ENCODE peak calls at places on chromosomes 1 and 21, in nine cellular contexts. V is CD8-positive, alpha-beta T cell; Z is RKO; B is NCI-H2029; M is stimulated activated naive B cell treated with anti-CD40 and anti-IgM and Interleukin-4, amounts not matched to agents 10 μg/mL and 1 μg/mL and 100 μg/mL, for 72 hours; L is NAMALWA; F is Calu3; U is PC-9; G is fibroblast of lung. Q is an unnamed sample.

GRCh38 chr1:167837334-167837733 is 76.6 kb downstream of the ADCY10 start:
- DNase-seq in V (no peak), U (no peak), L (no peak), G (no peak), B (no peak), F (no peak), M (no peak), Z (no peak), Q (no peak)

GRCh38 chr1:92705456-92705855 is 79.5 kb downstream of the EVI5 start:
- DNase-seq in V (no peak), G (peak), F (no peak), U (no peak), M (no peak), B (no peak), L (no peak), Z (no peak), Q (no peak)

GRCh38 chr1:46174448-46175231 is at the start of gene TSPAN1:
- DNase-seq in B (no peak), L (no peak), M (no peak), G (peak), U (peak), F (no peak), V (no peak), Z (no peak), Q (no peak)

GRCh38 chr1:83102630-83103071 is 896.3 kb downstream of the TTLL7 start:
- DNase-seq in Z (peak), M (no peak), L (no peak), B (peak), F (peak), V (no peak), G (peak), U (peak), Q (no peak)

GRCh38 chr21:43018519-43018918 is 44.2 kb downstream of the PKNOX1 start:
- DNase-seq in B (no peak), M (no peak), U (no peak), F (no peak), L (no peak), Z (no peak), G (no peak), V (no peak), Q (no peak)

GRCh38 chr1:50181027-50181663 is 72.4 kb downstream of the ELAVL4 start:
- DNase-seq in V (no peak), G (no peak), Z (peak), L (no peak), F (no peak), B (no peak), U (no peak), M (no peak), Q (no peak)

GRCh38 chr1:54125671-54126070 is 27.1 kb downstream of the CDCP2 start:
- DNase-seq in M (no peak), U (no peak), L (no peak), B (no peak), V (no peak), G (peak), F (peak), Z (no peak), Q (no peak)

GRCh38 chr21:34579411-34579810 is 35.5 kb downstream of the RCAN1 start:
- DNase-seq in Z (peak), M (no peak), V (no peak), L (no peak), G (peak), U (peak), F (no peak), B (no peak), Q (no peak)

GRCh38 chr21:17915976-17916375 is 96.8 kb upstream of the C21orf91 start:
- DNase-seq in U (no peak), Z (no peak), G (no peak), L (no peak), F (no peak), B (no peak), M (no peak), V (no peak), Q (no peak)

GRCh38 chr1:53576381-53576801 is 117.2 kb downstream of the DMRTB1 start:
- DNase-seq in V (no peak), G (no peak), U (no peak), M (no peak), F (no peak), L (no peak), B (no peak), Z (no peak), Q (no peak)

GRCh38 chr1:200887036-200887435 is 7.7 kb upstream of the INAVA start:
- DNase-seq in L (no peak), B (no peak), V (no peak), F (no peak), U (no peak), M (no peak), Z (no peak), G (no peak), Q (no peak)

GRCh38 chr21:42373181-42373907 is 7.0 kb upstream of the TFF1 start:
- DNase-seq in Z (no peak), G (no peak), U (no peak), B (no peak), V (no peak), M (no peak), L (no peak), F (no peak), Q (no peak)

GRCh38 chr1:109913360-109913879 is 2.8 kb downstream of the CSF1 start:
- DNase-seq in V (no peak), G (no peak), U (no peak), L (no peak), M (no peak), Z (no peak), F (no peak), B (no peak), Q (no peak)

GRCh38 chr1:51697160-51697559 is 80.3 kb downstream of the OSBPL9 start:
- DNase-seq in G (no peak), V (no peak), Z (no peak), U (peak), L (no peak), M (no peak), F (no peak), B (no peak), Q (no peak)

GRCh38 chr1:57860333-57860732 is 436.5 kb upstream of the DAB1 start:
- DNase-seq in L (no peak), Z (no peak), U (no peak), B (no peak), F (no peak), M (no peak), G (no peak), V (no peak), Q (no peak)

GRCh38 chr21:41755934-41756773 is 10.7 kb downstream of the RIPK4 start:
- DNase-seq in U (peak), F (no peak), G (no peak), B (no peak), V (no peak), L (no peak), M (no peak), Z (no peak), Q (no peak)

GRCh38 chr1:207084701-207085180 is 3.9 kb upstream of the C4BPB start:
- DNase-seq in Z (peak), U (peak), G (peak), V (peak), F (peak), M (peak), B (peak), L (peak), Q (no peak)

GRCh38 chr1:19374402-19374801 is 62.3 kb downstream of the SLC66A1 start:
- DNase-seq in L (peak), G (no peak), V (no peak), Z (no peak), M (no peak), B (peak), F (no peak), U (no peak), Q (no peak)

GRCh38 chr1:156262461-156263287 is 14.8 kb upstream of the PAQR6 start:
- DNase-seq in Z (peak), G (peak), F (no peak), M (no peak), L (no peak), V (no peak), U (peak), B (no peak), Q (no peak)

GRCh38 chr1:29297476-29297875 is 61.2 kb downstream of the PTPRU start:
- DNase-seq in V (no peak), U (no peak), F (no peak), G (no peak), M (no peak), L (no peak), Z (no peak), B (no peak), Q (no peak)

GRCh38 chr1:226679853-226680516 is 59.1 kb downstream of the ITPKB start:
- DNase-seq in Z (no peak), L (peak), G (peak), V (peak), U (no peak), M (peak), B (no peak), F (peak), Q (peak)

GRCh38 chr1:44288883-44289282 is 66.2 kb downstream of the ERI3 start:
- DNase-seq in U (no peak), F (no peak), V (no peak), Z (no peak), G (no peak), M (no peak), B (peak), L (no peak), Q (no peak)

GRCh38 chr1:178575611-178576331 is 62.9 kb downstream of the TEX35 start:
- DNase-seq in F (no peak), U (no peak), L (peak), V (no peak), Z (no peak), M (no peak), G (peak), B (no peak), Q (no peak)

GRCh38 chr1:165768513-165769394 is at the start of gene TMCO1:
- DNase-seq in F (peak), M (peak), V (peak), L (peak), U (peak), Z (peak), B (peak), G (peak), Q (peak)

GRCh38 chr1:94169126-94169525 is 48.2 kb upstream of the ABCA4 start:
- DNase-seq in G (peak), M (no peak), L (no peak), V (no peak), B (no peak), Z (no peak), F (no peak), U (no peak), Q (no peak)

GRCh38 chr21:42272984-42273600 is 42.1 kb downstream of the TFF3 start:
- DNase-seq in G (no peak), V (no peak), B (no peak), U (no peak), Z (no peak), M (no peak), L (no peak), F (no peak), Q (no peak)

GRCh38 chr1:111961773-111962565 is 27.5 kb downstream of the KCND3 start:
- DNase-seq in V (no peak), Z (no peak), G (no peak), B (no peak), L (no peak), F (no peak), M (no peak), U (no peak), Q (peak)

GRCh38 chr1:17682403-17682802 is 72.7 kb upstream of the ACTL8 start:
- DNase-seq in F (no peak), L (no peak), Z (no peak), G (no peak), M (no peak), V (no peak), B (peak), U (no peak), Q (no peak)

GRCh38 chr1:4710592-4711190 is 56.3 kb downstream of the AJAP1 start:
- DNase-seq in Z (no peak), G (no peak), B (no peak), V (no peak), L (no peak), M (no peak), U (no peak), F (no peak), Q (no peak)

GRCh38 chr1:236120725-236121153 is 21.6 kb upstream of the GPR137B start:
- DNase-seq in U (no peak), L (no peak), Z (no peak), G (no peak), M (no peak), F (no peak), V (peak), B (no peak), Q (no peak)

GRCh38 chr1:115035652-115036051 is 6.0 kb downstream of the TSHB start:
- DNase-seq in Z (no peak), U (no peak), F (no peak), V (no peak), L (no peak), G (no peak), B (no peak), M (no peak), Q (no peak)